ENCODE peak calls at places on chromosomes 11 and 22, in four cellular contexts. P, X, C and A are unnamed samples.

GRCh38 chr11:13923716-13924650 is 38.5 kb upstream of the SPON1 start:
- DNase-seq in X (no peak), C (no peak), P (no peak), A (no peak)

GRCh38 chr11:133163463-133164419 is 368.6 kb downstream of the OPCML start:
- DNase-seq in C (peak; percentile 20), P (no peak), X (no peak), A (no peak)

GRCh38 chr11:2135648-2136201 is 3.5 kb downstream of the IGF2 start:
- DNase-seq in X (no peak), P (no peak), C (no peak), A (no peak)

GRCh38 chr22:27224485-27225364 is 567.3 kb downstream of the MIAT start:
- DNase-seq in C (no peak), X (no peak), P (no peak), A (no peak)

GRCh38 chr22:50169774-50170341 is 673 bp upstream of the PANX2 start:
- DNase-seq in X (no peak), P (no peak), C (no peak), A (peak; percentile 88)

GRCh38 chr11:111631666-111632039 is 29.4 kb downstream of the SIK2 start:
- DNase-seq in C (no peak), X (no peak), P (no peak), A (no peak)

GRCh38 chr22:45838257-45838891 is 138.6 kb downstream of the WNT7B start:
- DNase-seq in C (no peak), P (no peak), X (no peak), A (no peak)

GRCh38 chr22:29784451-29785361 is 17.5 kb downstream of the UQCR10 start:
- DNase-seq in P (no peak), C (no peak), X (no peak), A (peak; percentile 46)

GRCh38 chr22:23841736-23842404 is 3.1 kb upstream of the DERL3 start:
- DNase-seq in P (no peak), X (no peak), C (no peak), A (no peak)
- H3K4me1 ChIP-seq in P (peaks cover 26% of the 10 kb centered on the region), X (peaks cover 19% of the 10 kb centered on the region), C (peaks cover 20% of the 10 kb centered on the region), A (peaks cover 19% of the 10 kb centered on the region)

DNA sequence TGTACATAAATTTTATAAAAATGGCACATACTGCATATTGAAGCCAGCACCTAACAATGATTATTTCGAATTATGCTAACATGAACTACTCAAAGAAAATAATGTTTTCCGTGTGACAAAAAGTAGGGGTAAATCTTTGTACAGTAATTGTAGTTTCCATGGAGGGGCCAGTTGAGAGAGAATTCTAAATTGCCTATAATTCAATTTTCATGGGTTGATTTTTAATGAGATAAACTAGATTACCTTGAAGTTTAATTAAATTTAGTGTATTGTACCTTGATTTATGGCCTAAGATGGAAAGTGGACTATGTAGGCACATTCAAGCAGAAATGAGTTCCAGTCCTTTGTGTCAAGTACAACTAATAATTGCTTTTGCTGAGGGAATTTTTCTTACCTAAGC is 5.0 kb downstream of the APLP2 start:
- DNase-seq in C (no peak), P (no peak), X (no peak), A (no peak)
- H3K4me1 ChIP-seq in C (peaks cover 19% of the 10 kb centered on the region), P (peaks cover 32% of the 10 kb centered on the region), X (peaks cover 5% of the 10 kb centered on the region), A (peaks cover 6% of the 10 kb centered on the region)

GRCh38 chr11:62004473-62004872 is 37.0 kb upstream of the FTH1 start:
- DNase-seq in X (peak; percentile 91), P (no peak), C (no peak), A (peak; percentile 59)

GRCh38 chr11:62001450-62002178 is 34.2 kb upstream of the FTH1 start:
- DNase-seq in X (no peak), P (no peak), C (no peak), A (peak; percentile 53)

GRCh38 chr11:62008177-62008576 is 40.7 kb upstream of the FTH1 start:
- DNase-seq in X (no peak), P (no peak), C (no peak), A (no peak)

GRCh38 chr11:62000539-62001446 is 33.4 kb upstream of the FTH1 start:
- DNase-seq in P (no peak), C (no peak), X (no peak), A (peak; percentile 54)

DNA sequence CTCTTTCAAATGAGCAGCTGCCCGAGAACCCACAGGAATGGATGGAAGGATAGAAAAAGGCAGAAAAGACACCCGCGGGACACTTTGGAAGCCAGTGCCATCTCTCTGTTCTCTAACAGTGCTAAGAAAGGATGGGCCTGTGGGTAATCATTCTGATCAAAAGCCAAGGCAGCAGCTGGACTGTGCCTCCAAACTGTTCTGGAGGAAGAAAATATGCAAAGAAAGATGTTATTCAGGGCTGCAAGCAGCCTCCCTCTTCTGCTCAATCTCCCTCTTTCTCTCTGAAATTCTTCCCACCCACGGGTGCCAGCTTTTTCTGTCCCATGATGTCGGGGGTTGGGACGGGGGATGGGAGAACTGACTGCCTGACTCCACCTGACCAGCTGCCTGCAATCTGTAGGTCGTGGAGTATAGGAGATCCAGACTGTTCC is 37.8 kb upstream of the FTH1 start:
- DNase-seq in P (no peak), C (no peak), X (no peak), A (peak; percentile 8)
- H3K4me1 ChIP-seq in P (peaks cover 9% of the 10 kb centered on the region), C (no peaks in the 10 kb centered on the region), X (peaks cover 10% of the 10 kb centered on the region), A (no peaks in the 10 kb centered on the region)

GRCh38 chr11:35798423-35798822 is 135.8 kb downstream of the TRIM44 start:
- DNase-seq in C (no peak), X (no peak), P (no peak), A (no peak)
- H3K4me1 ChIP-seq in C (no peaks in the 10 kb centered on the region), X (no peaks in the 10 kb centered on the region), P (peaks cover 26% of the 10 kb centered on the region), A (no peaks in the 10 kb centered on the region)

DNA sequence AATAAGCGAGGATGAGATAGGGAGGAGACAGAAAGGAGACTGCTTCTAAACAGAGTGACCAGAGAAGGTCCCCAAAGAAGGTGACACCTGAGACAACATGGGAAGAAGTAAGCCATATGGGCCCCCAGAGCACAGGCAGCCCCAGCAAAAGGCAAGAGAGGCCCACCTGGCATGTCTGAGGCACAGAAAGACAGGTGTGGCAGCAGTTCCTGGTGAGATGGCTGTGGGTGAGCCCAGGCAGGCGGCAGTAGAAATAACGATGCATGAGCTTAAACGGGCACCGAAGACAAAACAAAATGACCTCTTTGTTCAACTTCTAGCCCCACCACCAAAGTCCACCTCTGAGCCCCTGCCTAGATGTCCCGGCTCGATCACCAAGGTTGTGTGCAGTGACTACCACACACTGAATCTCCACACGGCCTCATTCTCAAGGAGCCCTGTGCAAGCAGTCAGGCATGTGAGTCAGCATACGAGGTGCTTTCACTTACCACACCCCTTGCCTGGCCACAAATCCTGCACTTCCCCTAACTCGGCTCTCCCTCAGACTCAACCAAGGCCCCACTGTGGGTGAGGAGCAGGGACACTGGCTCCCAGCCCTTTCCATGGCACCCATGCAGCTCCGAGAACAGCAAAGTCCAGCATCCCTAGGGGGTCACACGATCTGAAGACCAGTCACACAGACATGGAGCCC is 77.6 kb downstream of the PACSIN2 start:
- DNase-seq in X (peak; percentile 91), P (no peak), C (no peak), A (peak; percentile 85)
- H3K4me1 ChIP-seq in X (peaks cover 93% of the 10 kb centered on the region), P (peaks cover 90% of the 10 kb centered on the region), C (no peaks in the 10 kb centered on the region), A (peaks cover 92% of the 10 kb centered on the region)

GRCh38 chr22:31748490-31748889 is 1.4 kb downstream of the PRR14L start:
- DNase-seq in C (no peak), P (no peak), X (no peak), A (no peak)

GRCh38 chr22:31749636-31750364 is at the start of gene PRR14L:
- DNase-seq in P (peak; percentile 99), C (peak; percentile 97), X (peak; percentile 99), A (peak; percentile 100)

GRCh38 chr22:31752096-31752847 is 1.5 kb upstream of the DEPDC5 start:
- DNase-seq in X (no peak), C (no peak), P (no peak), A (no peak)

GRCh38 chr22:31753005-31753633 is 700 bp upstream of the DEPDC5 start:
- DNase-seq in C (peak; percentile 15), X (peak; percentile 74), P (no peak), A (peak; percentile 71)

GRCh38 chr22:31750365-31751284 is 693 bp upstream of the PRR14L start:
- DNase-seq in X (no peak), P (no peak), C (no peak), A (no peak)
- H3K4me1 ChIP-seq in X (peaks cover 28% of the 10 kb centered on the region), P (peaks cover 57% of the 10 kb centered on the region), C (peaks cover 58% of the 10 kb centered on the region), A (peaks cover 70% of the 10 kb centered on the region)

GRCh38 chr11:65655570-65656332 is 7.0 kb downstream of the RELA start:
- DNase-seq in X (no peak), P (no peak), C (no peak), A (no peak)

GRCh38 chr11:65651589-65652510 is 10.9 kb downstream of the RELA start:
- DNase-seq in C (no peak), P (peak; percentile 82), X (peak; percentile 71), A (no peak)

GRCh38 chr11:65652511-65653228 is 10.0 kb downstream of the RELA start:
- DNase-seq in C (peak; percentile 96), X (peak; percentile 96), P (peak; percentile 97), A (peak; percentile 96)

GRCh38 chr11:65654375-65655349 is 8.1 kb downstream of the RELA start:
- DNase-seq in X (peak; percentile 63), P (no peak), C (no peak), A (peak; percentile 32)

GRCh38 chr11:65653229-65654225 is 9.2 kb downstream of the RELA start:
- DNase-seq in P (no peak), X (peak; percentile 59), C (no peak), A (peak; percentile 55)
- H3K4me1 ChIP-seq in P (peaks cover 51% of the 10 kb centered on the region), X (peaks cover 17% of the 10 kb centered on the region), C (peaks cover 41% of the 10 kb centered on the region), A (peaks cover 61% of the 10 kb centered on the region)

GRCh38 chr11:118006153-118006534 is 19.9 kb downstream of the IL10RA start:
- DNase-seq in C (no peak), P (peak; percentile 44), X (no peak), A (no peak)
- H3K4me1 ChIP-seq in C (peaks cover 23% of the 10 kb centered on the region), P (peaks cover 21% of the 10 kb centered on the region), X (no peaks in the 10 kb centered on the region), A (peaks cover 91% of the 10 kb centered on the region)

DNA sequence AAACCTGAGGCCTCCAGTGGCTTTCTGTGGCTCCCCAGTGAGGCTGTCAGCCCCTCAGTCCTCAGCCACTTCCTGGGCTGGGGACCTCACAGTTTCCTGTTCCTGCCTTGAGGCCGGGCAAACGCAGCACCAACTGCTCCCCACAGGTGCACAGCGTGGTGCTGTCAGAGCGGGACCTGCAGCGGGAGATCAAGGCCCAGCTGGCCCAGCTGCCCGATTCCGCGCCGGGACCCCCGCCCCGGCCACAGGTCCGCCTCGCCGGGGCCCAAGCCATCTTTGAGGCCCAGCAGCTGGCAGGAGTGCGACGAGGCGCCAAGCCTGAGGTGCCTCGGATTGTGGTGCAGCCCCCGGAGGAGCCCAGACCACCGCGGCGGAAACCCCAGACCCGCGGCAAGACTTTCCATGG is 5.4 kb downstream of the TBC1D10C start:
- DNase-seq in C (peak; percentile 97), X (no peak), P (no peak), A (no peak)
- H3K4me1 ChIP-seq in C (peaks cover 92% of the 10 kb centered on the region), X (no peaks in the 10 kb centered on the region), P (peaks cover 29% of the 10 kb centered on the region), A (no peaks in the 10 kb centered on the region)